ENCODE peak calls at places on chromosome 16, in six cellular contexts. One of them, this sample, is unnamed.

GRCh38 chr16:27241658-27242057 is 26.9 kb downstream of the NSMCE1 start:
- DNase-seq in IMR-90: peak; percentile 29
- DNase-seq in neuronal stem cell: no peak
- DNase-seq in mesenchymal stem cell: peak; percentile 80
- DNase-seq in H1: no peak
- DNase-seq in H9: peak; percentile 17
- DNase-seq in this sample: peak; percentile 51

GRCh38 chr16:1019934-1020305 is 38.4 kb downstream of the SOX8 start:
- DNase-seq in IMR-90: no peak
- DNase-seq in neuronal stem cell: no peak
- DNase-seq in mesenchymal stem cell: no peak
- DNase-seq in H1: no peak
- DNase-seq in H9: no peak
- DNase-seq in this sample: no peak

GRCh38 chr16:23862556-23862955 is 26.8 kb downstream of the PRKCB start:
- DNase-seq in IMR-90: no peak
- DNase-seq in neuronal stem cell: no peak
- DNase-seq in mesenchymal stem cell: no peak
- DNase-seq in H1: no peak
- DNase-seq in H9: no peak
- DNase-seq in this sample: peak; percentile 51

GRCh38 chr16:87580855-87581261 is 21.4 kb upstream of the JPH3 start:
- DNase-seq in IMR-90: peak; percentile 46
- DNase-seq in neuronal stem cell: no peak
- DNase-seq in mesenchymal stem cell: peak; percentile 83
- DNase-seq in H1: no peak
- DNase-seq in H9: no peak
- DNase-seq in this sample: no peak

GRCh38 chr16:2178321-2179106 is 17.9 kb downstream of the CASKIN1 start:
- DNase-seq in IMR-90: no peak
- DNase-seq in neuronal stem cell: no peak
- DNase-seq in mesenchymal stem cell: no peak
- DNase-seq in H1: peak; percentile 95
- DNase-seq in H9: peak; percentile 92
- DNase-seq in this sample: peak; percentile 39

GRCh38 chr16:2154533-2155090 is 970 bp upstream of the TRAF7 start:
- DNase-seq in IMR-90: no peak
- DNase-seq in neuronal stem cell: no peak
- DNase-seq in mesenchymal stem cell: no peak
- DNase-seq in H1: no peak
- DNase-seq in H9: no peak
- DNase-seq in this sample: no peak

GRCh38 chr16:78372302-78372701 is 272.8 kb downstream of the WWOX start:
- DNase-seq in IMR-90: no peak
- DNase-seq in neuronal stem cell: peak; percentile 5
- DNase-seq in mesenchymal stem cell: no peak
- DNase-seq in H1: no peak
- DNase-seq in H9: no peak
- DNase-seq in this sample: peak; percentile 57

GRCh38 chr16:85205747-85206471 is 93.6 kb upstream of the CIBAR2 start:
- DNase-seq in IMR-90: peak; percentile 78
- DNase-seq in neuronal stem cell: no peak
- DNase-seq in mesenchymal stem cell: peak; percentile 91
- DNase-seq in H1: no peak
- DNase-seq in H9: no peak
- DNase-seq in this sample: peak; percentile 56

GRCh38 chr16:87423429-87423828 is 31.3 kb downstream of the MAP1LC3B start:
- DNase-seq in IMR-90: no peak
- DNase-seq in neuronal stem cell: no peak
- DNase-seq in mesenchymal stem cell: no peak
- DNase-seq in H1: no peak
- DNase-seq in H9: no peak
- DNase-seq in this sample: no peak

GRCh38 chr16:74736531-74737157 is 36.0 kb upstream of the MLKL start:
- DNase-seq in IMR-90: no peak
- DNase-seq in neuronal stem cell: no peak
- DNase-seq in mesenchymal stem cell: no peak
- DNase-seq in H1: no peak
- DNase-seq in H9: no peak
- DNase-seq in this sample: no peak

GRCh38 chr16:72203401-72203800 is 31.4 kb upstream of the PMFBP1 start:
- DNase-seq in IMR-90: peak; percentile 4
- DNase-seq in neuronal stem cell: no peak
- DNase-seq in mesenchymal stem cell: peak; percentile 32
- DNase-seq in H1: no peak
- DNase-seq in H9: no peak
- DNase-seq in this sample: peak; percentile 38

GRCh38 chr16:23298290-23298689 is 3.8 kb upstream of the SCNN1B start:
- DNase-seq in IMR-90: no peak
- DNase-seq in neuronal stem cell: no peak
- DNase-seq in mesenchymal stem cell: no peak
- DNase-seq in H1: no peak
- DNase-seq in H9: no peak
- DNase-seq in this sample: no peak

GRCh38 chr16:89988951-89989350 is 30.3 kb downstream of the DBNDD1 start:
- DNase-seq in IMR-90: no peak
- DNase-seq in neuronal stem cell: no peak
- DNase-seq in mesenchymal stem cell: no peak
- DNase-seq in H1: no peak
- DNase-seq in H9: no peak
- DNase-seq in this sample: no peak

GRCh38 chr16:88437367-88437964 is 15.6 kb upstream of the ZFPM1 start:
- DNase-seq in IMR-90: peak; percentile 27
- DNase-seq in neuronal stem cell: no peak
- DNase-seq in mesenchymal stem cell: no peak
- DNase-seq in H1: peak; percentile 98
- DNase-seq in H9: peak; percentile 88
- DNase-seq in this sample: peak; percentile 7

GRCh38 chr16:48560692-48561091 is 49.3 kb downstream of the N4BP1 start:
- DNase-seq in IMR-90: no peak
- DNase-seq in neuronal stem cell: no peak
- DNase-seq in mesenchymal stem cell: no peak
- DNase-seq in H1: no peak
- DNase-seq in H9: no peak
- DNase-seq in this sample: no peak
- H4K91ac ChIP-seq in IMR-90: no peak overlapping the region
- H4K91ac ChIP-seq in neuronal stem cell: no peak overlapping the region
- H4K91ac ChIP-seq in mesenchymal stem cell: no peak overlapping the region
- H4K91ac ChIP-seq in H1: no peak overlapping the region
- H4K91ac ChIP-seq in H9: no peak overlapping the region
- H4K91ac ChIP-seq in this sample: no peak overlapping the region

GRCh38 chr16:57264950-57265371 is 19.5 kb downstream of the PLLP start:
- DNase-seq in IMR-90: no peak
- DNase-seq in neuronal stem cell: no peak
- DNase-seq in mesenchymal stem cell: no peak
- DNase-seq in H1: no peak
- DNase-seq in H9: no peak
- DNase-seq in this sample: no peak
- H4K91ac ChIP-seq in IMR-90: no peak overlapping the region
- H4K91ac ChIP-seq in neuronal stem cell: peak overlapping the region; percentile 47
- H4K91ac ChIP-seq in mesenchymal stem cell: no peak overlapping the region
- H4K91ac ChIP-seq in H1: no peak overlapping the region
- H4K91ac ChIP-seq in H9: no peak overlapping the region
- H4K91ac ChIP-seq in this sample: no peak overlapping the region

GRCh38 chr16:81754810-81755209 is 24.3 kb upstream of the PLCG2 start:
- DNase-seq in IMR-90: no peak
- DNase-seq in neuronal stem cell: no peak
- DNase-seq in mesenchymal stem cell: no peak
- DNase-seq in H1: no peak
- DNase-seq in H9: no peak
- DNase-seq in this sample: no peak
- H4K91ac ChIP-seq in IMR-90: no peak overlapping the region
- H4K91ac ChIP-seq in neuronal stem cell: no peak overlapping the region
- H4K91ac ChIP-seq in mesenchymal stem cell: no peak overlapping the region
- H4K91ac ChIP-seq in H1: no peak overlapping the region
- H4K91ac ChIP-seq in H9: no peak overlapping the region
- H4K91ac ChIP-seq in this sample: no peak overlapping the region

DNA sequence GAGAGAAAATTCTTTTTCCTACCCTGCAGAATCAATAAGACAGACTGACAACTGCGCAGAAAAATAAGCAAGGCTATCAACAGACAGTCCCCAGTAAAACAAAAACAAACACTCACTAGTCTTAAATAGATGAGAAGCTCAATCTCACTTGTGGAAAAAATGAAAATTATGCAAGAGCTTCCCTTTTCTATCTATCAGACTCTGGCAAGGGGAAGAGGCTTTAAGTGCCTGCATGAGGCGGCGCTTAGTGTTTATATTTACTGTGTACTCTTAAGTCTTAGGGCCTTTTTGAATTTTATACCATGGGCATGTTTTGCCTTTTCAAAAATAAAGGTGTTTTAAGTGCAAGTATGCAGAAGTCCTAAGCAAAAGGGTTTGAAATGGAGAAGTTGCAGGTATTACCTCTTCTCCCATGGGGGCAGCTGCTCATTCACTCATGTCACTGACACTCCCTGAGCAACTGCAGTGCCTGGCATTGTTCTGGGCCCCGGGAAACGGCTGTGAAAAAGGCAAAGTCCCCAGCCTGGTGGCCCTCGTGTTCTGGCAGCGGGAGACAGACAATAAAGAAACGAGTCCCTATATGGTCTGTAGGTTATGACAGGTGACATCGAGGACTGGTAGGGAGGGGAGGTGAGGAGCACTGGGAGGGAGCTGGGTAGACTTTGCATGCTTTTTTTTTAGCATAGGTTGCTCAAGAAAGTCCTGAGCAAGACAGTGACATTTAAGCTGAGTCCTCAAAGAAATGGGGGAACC is 35.2 kb downstream of the HSBP1 start:
- DNase-seq in IMR-90: no peak
- DNase-seq in neuronal stem cell: no peak
- DNase-seq in mesenchymal stem cell: peak; percentile 74
- DNase-seq in H1: no peak
- DNase-seq in H9: no peak
- DNase-seq in this sample: no peak
- H4K91ac ChIP-seq in IMR-90: no peak overlapping the region
- H4K91ac ChIP-seq in neuronal stem cell: no peak overlapping the region
- H4K91ac ChIP-seq in mesenchymal stem cell: no peak overlapping the region
- H4K91ac ChIP-seq in H1: peak overlapping the region; percentile 45
- H4K91ac ChIP-seq in H9: no peak overlapping the region
- H4K91ac ChIP-seq in this sample: no peak overlapping the region

DNA sequence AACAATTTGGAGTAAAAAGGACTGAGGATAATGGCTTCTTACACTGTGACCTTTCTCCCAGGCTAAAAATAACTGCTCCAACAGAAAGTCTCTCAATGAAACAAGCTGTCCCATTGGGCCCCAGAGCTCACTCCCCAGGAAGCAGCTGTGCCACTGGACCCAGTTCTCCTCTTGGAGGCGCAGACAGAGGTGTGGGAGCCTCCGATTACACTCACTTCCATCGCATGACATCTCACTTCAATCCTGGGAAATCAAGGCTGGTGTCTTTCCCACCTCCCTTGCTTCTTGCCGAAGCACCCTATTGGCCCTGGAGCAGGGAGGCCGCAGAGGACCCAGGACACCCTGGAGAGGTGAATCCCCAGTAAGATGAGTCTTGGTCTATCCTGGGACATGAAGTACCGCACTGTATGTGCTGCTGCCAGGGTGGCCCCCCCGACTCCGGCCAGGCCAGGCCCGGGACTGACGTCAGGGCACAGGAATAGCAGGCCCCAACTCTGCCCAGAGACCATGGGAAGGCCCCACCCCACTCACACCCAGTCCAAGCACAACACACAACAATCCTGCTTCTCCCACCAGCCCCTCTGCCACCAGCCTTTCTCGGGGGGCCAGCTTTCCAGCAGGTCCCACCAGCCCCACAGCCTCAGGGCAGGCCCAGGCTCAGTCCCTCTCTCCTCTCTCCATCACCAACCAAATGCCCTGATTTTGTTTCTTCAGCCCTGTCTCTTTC is 29.5 kb downstream of the SRL start:
- DNase-seq in IMR-90: no peak
- DNase-seq in neuronal stem cell: no peak
- DNase-seq in mesenchymal stem cell: peak; percentile 9
- DNase-seq in H1: no peak
- DNase-seq in H9: no peak
- DNase-seq in this sample: no peak
- H4K91ac ChIP-seq in IMR-90: peak overlapping the region; percentile 92
- H4K91ac ChIP-seq in neuronal stem cell: peak overlapping the region; percentile 16
- H4K91ac ChIP-seq in mesenchymal stem cell: peak overlapping the region; percentile 9
- H4K91ac ChIP-seq in H1: no peak overlapping the region
- H4K91ac ChIP-seq in H9: no peak overlapping the region
- H4K91ac ChIP-seq in this sample: no peak overlapping the region

DNA sequence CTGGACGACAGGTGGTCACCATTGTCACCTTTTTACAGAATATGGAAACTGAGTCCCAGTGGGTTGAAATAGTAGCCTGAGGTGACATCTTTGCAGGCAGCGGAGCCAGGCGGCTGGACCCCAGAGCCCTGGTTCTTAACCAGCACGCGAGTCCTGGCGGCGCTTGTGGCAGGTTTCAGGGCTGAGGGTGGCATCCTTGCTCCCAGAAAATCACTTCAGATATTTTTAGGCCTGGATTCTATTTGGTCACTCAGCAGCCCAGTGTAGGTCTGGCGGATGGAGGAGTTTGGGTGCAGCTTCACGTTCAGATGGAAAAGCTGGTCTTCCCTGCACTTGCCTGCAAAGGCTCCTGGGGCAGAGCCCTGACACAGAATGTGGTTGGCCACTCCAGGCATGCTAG is 354.0 kb downstream of the SNX29 start:
- DNase-seq in IMR-90: no peak
- DNase-seq in neuronal stem cell: no peak
- DNase-seq in mesenchymal stem cell: no peak
- DNase-seq in H1: no peak
- DNase-seq in H9: no peak
- DNase-seq in this sample: no peak
- H4K91ac ChIP-seq in IMR-90: no peak overlapping the region
- H4K91ac ChIP-seq in neuronal stem cell: no peak overlapping the region
- H4K91ac ChIP-seq in mesenchymal stem cell: no peak overlapping the region
- H4K91ac ChIP-seq in H1: no peak overlapping the region
- H4K91ac ChIP-seq in H9: no peak overlapping the region
- H4K91ac ChIP-seq in this sample: no peak overlapping the region

GRCh38 chr16:67652578-67653130 is 7.4 kb downstream of the ACD start:
- DNase-seq in IMR-90: no peak
- DNase-seq in neuronal stem cell: peak; percentile 63
- DNase-seq in mesenchymal stem cell: no peak
- DNase-seq in H1: peak; percentile 83
- DNase-seq in H9: peak; percentile 69
- DNase-seq in this sample: peak; percentile 27
- H4K91ac ChIP-seq in IMR-90: no peak overlapping the region
- H4K91ac ChIP-seq in neuronal stem cell: no peak overlapping the region
- H4K91ac ChIP-seq in mesenchymal stem cell: no peak overlapping the region
- H4K91ac ChIP-seq in H1: no peak overlapping the region
- H4K91ac ChIP-seq in H9: no peak overlapping the region
- H4K91ac ChIP-seq in this sample: no peak overlapping the region

GRCh38 chr16:31085371-31085770 is 3.4 kb downstream of the PRSS53 start:
- DNase-seq in IMR-90: no peak
- DNase-seq in neuronal stem cell: no peak
- DNase-seq in mesenchymal stem cell: no peak
- DNase-seq in H1: no peak
- DNase-seq in H9: peak; percentile 13
- DNase-seq in this sample: no peak

GRCh38 chr16:31086629-31086906 is 2.2 kb downstream of the PRSS53 start:
- DNase-seq in IMR-90: no peak
- DNase-seq in neuronal stem cell: no peak
- DNase-seq in mesenchymal stem cell: no peak
- DNase-seq in H1: no peak
- DNase-seq in H9: no peak
- DNase-seq in this sample: no peak

GRCh38 chr16:31087481-31087880 is 1.3 kb downstream of the PRSS53 start:
- DNase-seq in IMR-90: no peak
- DNase-seq in neuronal stem cell: no peak
- DNase-seq in mesenchymal stem cell: no peak
- DNase-seq in H1: no peak
- DNase-seq in H9: no peak
- DNase-seq in this sample: no peak

GRCh38 chr16:31084584-31085298 is 4.0 kb downstream of the PRSS53 start:
- DNase-seq in IMR-90: no peak
- DNase-seq in neuronal stem cell: no peak
- DNase-seq in mesenchymal stem cell: no peak
- DNase-seq in H1: no peak
- DNase-seq in H9: peak; percentile 33
- DNase-seq in this sample: no peak

GRCh38 chr16:31085873-31086628 is 2.7 kb downstream of the PRSS53 start:
- DNase-seq in IMR-90: no peak
- DNase-seq in neuronal stem cell: no peak
- DNase-seq in mesenchymal stem cell: no peak
- DNase-seq in H1: no peak
- DNase-seq in H9: peak; percentile 26
- DNase-seq in this sample: no peak
- H4K91ac ChIP-seq in IMR-90: no peak overlapping the region
- H4K91ac ChIP-seq in neuronal stem cell: no peak overlapping the region
- H4K91ac ChIP-seq in mesenchymal stem cell: no peak overlapping the region
- H4K91ac ChIP-seq in H1: no peak overlapping the region
- H4K91ac ChIP-seq in H9: no peak overlapping the region
- H4K91ac ChIP-seq in this sample: no peak overlapping the region

This sample was measured in trophoblast cell.